ENCODE peak calls at places on chromosomes 4 and X, in nine cellular contexts. S, B, E, M, T, G, Z, Q and H are unnamed samples.

GRCh38 chr4:26086621-26087068 is 172.6 kb downstream of the SMIM20 start:
- DNase-seq in S (no peak), B (no peak), E (peak; percentile 49), M (no peak), T (no peak), G (no peak), Z (no peak), Q (peak; percentile 50), H (no peak)

GRCh38 chr4:113248320-113248719 is 198.9 kb downstream of the ANK2 start:
- DNase-seq in S (no peak), B (no peak), E (no peak), M (no peak), T (no peak), G (no peak), Z (peak; percentile 39), Q (no peak), H (no peak)

GRCh38 chrX:10245219-10245618 is 88.4 kb downstream of the CLCN4 start:
- DNase-seq in S (no peak), B (no peak), E (no peak), M (no peak), T (no peak), G (no peak), Z (no peak), Q (no peak), H (no peak)

GRCh38 chr4:36222702-36223101 is 21.6 kb downstream of the ARAP2 start:
- DNase-seq in S (no peak), B (no peak), E (no peak), M (peak; percentile 31), T (no peak), G (no peak), Z (no peak), Q (no peak), H (no peak)

GRCh38 chr4:66182651-66183050 is 512.4 kb upstream of the EPHA5 start:
- DNase-seq in S (no peak), B (no peak), E (no peak), M (peak; percentile 3), T (no peak), G (no peak), Z (no peak), Q (no peak), H (no peak)

GRCh38 chrX:15815779-15816452 is 25.6 kb downstream of the ZRSR2 start:
- DNase-seq in S (no peak), B (no peak), E (no peak), M (no peak), T (no peak), G (no peak), Z (peak; percentile 22), Q (peak; percentile 38), H (no peak)

GRCh38 chrX:106959897-106960296 is 39.7 kb downstream of the CLDN2 start:
- DNase-seq in S (no peak), B (no peak), E (no peak), M (no peak), T (no peak), G (peak; percentile 38), Z (no peak), Q (peak; percentile 13), H (no peak)

GRCh38 chrX:134460005-134460860 is at the start of gene HPRT1:
- DNase-seq in S (peak; percentile 89), B (peak; percentile 84), E (peak; percentile 87), M (peak; percentile 71), T (peak; percentile 75), G (peak; percentile 82), Z (peak; percentile 85), Q (peak; percentile 73), H (no peak)

GRCh38 chr4:80705311-80705710 is 325.2 kb upstream of the BMP3 start:
- DNase-seq in S (no peak), B (no peak), E (no peak), M (peak; percentile 37), T (no peak), G (no peak), Z (no peak), Q (peak; percentile 8), H (no peak)

GRCh38 chr4:143399113-143399949 is 62.7 kb downstream of the GAB1 start:
- DNase-seq in S (no peak), B (no peak), E (no peak), M (no peak), T (no peak), G (no peak), Z (no peak), Q (peak; percentile 27), H (no peak)

GRCh38 chr4:41784191-41784979 is 35.9 kb upstream of the PHOX2B start:
- DNase-seq in S (no peak), B (no peak), E (no peak), M (no peak), T (no peak), G (no peak), Z (no peak), Q (no peak), H (no peak)

GRCh38 chr4:158771776-158772175 is 3.0 kb downstream of the FNIP2 start:
- DNase-seq in S (no peak), B (no peak), E (no peak), M (no peak), T (no peak), G (no peak), Z (no peak), Q (no peak), H (no peak)

GRCh38 chr4:14262221-14262620 is 634.7 kb upstream of the BOD1L1 start:
- DNase-seq in S (no peak), B (no peak), E (no peak), M (no peak), T (no peak), G (no peak), Z (no peak), Q (no peak), H (no peak)

GRCh38 chrX:10352536-10352935 is 195.8 kb downstream of the CLCN4 start:
- DNase-seq in S (no peak), B (no peak), E (no peak), M (no peak), T (no peak), G (no peak), Z (no peak), Q (no peak), H (no peak)

GRCh38 chrX:120536056-120536455 is 24.7 kb downstream of the CUL4B start:
- DNase-seq in S (no peak), B (no peak), E (no peak), M (no peak), T (no peak), G (no peak), Z (no peak), Q (no peak), H (no peak)

GRCh38 chr4:7829687-7830580 is 109.7 kb downstream of the AFAP1 start:
- DNase-seq in S (peak; percentile 63), B (no peak), E (no peak), M (no peak), T (no peak), G (no peak), Z (no peak), Q (no peak), H (no peak)

GRCh38 chrX:139093201-139093600 is 381.7 kb upstream of the FGF13 start:
- DNase-seq in S (no peak), B (no peak), E (no peak), M (peak; percentile 10), T (no peak), G (no peak), Z (no peak), Q (peak; percentile 62), H (no peak)
- H3K4me3 ChIP-seq in S (no peak overlapping the region), B (no peak overlapping the region), E (no peak overlapping the region), M (no peak overlapping the region), T (no peak overlapping the region), G (no peak overlapping the region), Z (no peak overlapping the region), Q (no peak overlapping the region), H (no peak overlapping the region)

GRCh38 chr4:85829276-85830051 is 354.5 kb downstream of the ARHGAP24 start:
- DNase-seq in S (no peak), B (no peak), E (no peak), M (peak; percentile 55), T (no peak), G (no peak), Z (no peak), Q (no peak), H (no peak)

GRCh38 chr4:85831647-85832046 is 356.7 kb downstream of the ARHGAP24 start:
- DNase-seq in S (no peak), B (no peak), E (no peak), M (no peak), T (no peak), G (no peak), Z (no peak), Q (no peak), H (no peak)

GRCh38 chr4:85825937-85826678 is 351.2 kb downstream of the ARHGAP24 start:
- DNase-seq in S (no peak), B (no peak), E (peak; percentile 44), M (peak; percentile 80), T (peak; percentile 19), G (no peak), Z (peak; percentile 25), Q (peak; percentile 82), H (peak; percentile 97)

GRCh38 chr4:85824166-85824945 is 349.4 kb downstream of the ARHGAP24 start:
- DNase-seq in S (no peak), B (no peak), E (no peak), M (peak; percentile 6), T (no peak), G (no peak), Z (no peak), Q (peak; percentile 40), H (no peak)

GRCh38 chr4:85828295-85828910 is 353.5 kb downstream of the ARHGAP24 start:
- DNase-seq in S (no peak), B (no peak), E (no peak), M (peak; percentile 71), T (no peak), G (no peak), Z (no peak), Q (peak; percentile 56), H (no peak)
- H3K4me3 ChIP-seq in S (no peak overlapping the region), B (no peak overlapping the region), E (peak overlapping the region; percentile 35), M (peak overlapping the region; percentile 35), T (peak overlapping the region; percentile 9), G (no peak overlapping the region), Z (no peak overlapping the region), Q (peak overlapping the region; percentile 49), H (peak overlapping the region; percentile 44)

GRCh38 chrX:19649227-19650009 is 134.1 kb upstream of the MAP3K15 start:
- DNase-seq in S (no peak), B (no peak), E (no peak), M (no peak), T (no peak), G (no peak), Z (no peak), Q (peak; percentile 88), H (no peak)
- H3K4me3 ChIP-seq in S (no peak overlapping the region), B (no peak overlapping the region), E (no peak overlapping the region), M (no peak overlapping the region), T (no peak overlapping the region), G (no peak overlapping the region), Z (no peak overlapping the region), Q (no peak overlapping the region), H (no peak overlapping the region)

DNA sequence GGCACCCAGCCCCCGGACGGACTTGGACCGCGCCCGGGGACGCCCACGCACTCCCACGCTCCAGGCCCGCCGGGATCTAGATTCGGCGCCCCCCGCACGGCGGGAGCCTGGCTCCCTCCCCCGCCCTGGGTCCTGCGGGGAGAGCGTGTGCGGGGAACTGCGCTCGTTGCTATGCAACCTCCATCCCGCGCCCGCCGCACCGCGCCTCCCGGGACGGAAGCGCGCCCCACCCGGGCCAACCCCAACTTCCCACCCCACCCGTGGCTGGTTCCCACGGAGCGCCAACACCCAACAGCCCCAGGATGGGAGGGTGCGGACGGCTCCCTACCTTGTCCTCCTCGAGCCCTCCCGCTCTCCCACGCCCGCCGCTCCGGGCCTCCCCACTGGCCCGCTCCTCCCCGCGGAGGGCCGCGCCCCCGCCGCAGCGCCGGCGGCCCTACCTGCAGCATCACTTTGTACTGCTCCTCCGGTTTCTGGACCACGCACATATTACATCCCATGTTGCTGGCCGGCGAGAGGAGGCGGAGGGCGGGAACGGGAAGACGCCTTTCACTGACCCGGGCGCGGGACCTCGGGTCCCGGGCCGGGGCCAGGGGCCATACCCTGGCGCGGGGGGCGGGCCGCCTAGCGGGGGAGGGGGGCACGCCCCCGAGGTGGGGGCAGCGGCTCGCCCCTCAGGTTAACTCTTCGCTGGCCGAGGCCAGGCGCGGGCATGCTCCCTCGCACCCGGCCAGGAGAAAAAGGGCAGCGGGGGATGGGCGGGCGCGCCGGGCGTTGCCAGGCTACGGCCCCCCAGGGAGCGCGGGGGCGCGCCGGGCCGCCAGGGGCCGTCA is at the start of gene PDZD4:
- DNase-seq in S (no peak), B (no peak), E (no peak), M (no peak), T (no peak), G (no peak), Z (peak; percentile 48), Q (no peak), H (no peak)
- H3K4me3 ChIP-seq in S (no peak within 1 kb of the TSS), B (no peak within 1 kb of the TSS), E (peak within 1 kb of the TSS; percentile 51), M (no peak within 1 kb of the TSS), T (peak within 1 kb of the TSS; percentile 18), G (peak within 1 kb of the TSS; percentile 21), Z (peak within 1 kb of the TSS; percentile 63), Q (no peak within 1 kb of the TSS), H (no peak within 1 kb of the TSS)